ENCODE peak calls at places on chromosome 17, in six cellular contexts. D, I, P, T, J and A are unnamed samples.

GRCh38 chr17:13835151-13835550 is 233.4 kb upstream of the HS3ST3A1 start:
- DNase-seq in I (no peak), J (no peak), D (no peak), T (peak), P (no peak), A (no peak)

GRCh38 chr17:11598274-11599221 is at the start of gene DNAH9:
- DNase-seq in J (peak), T (peak), D (no peak), I (peak), P (no peak), A (peak)

GRCh38 chr17:31513731-31514427 is 122.4 kb downstream of the RAB11FIP4 start:
- DNase-seq in I (no peak), J (no peak), P (no peak), D (no peak), T (no peak), A (no peak)

GRCh38 chr17:68461589-68461988 is 4.3 kb upstream of the WIPI1 start:
- DNase-seq in P (no peak), J (peak), D (no peak), T (no peak), I (peak), A (peak)

GRCh38 chr17:16872836-16873653 is 98.9 kb downstream of the TNFRSF13B start:
- DNase-seq in I (peak), J (peak), P (peak), D (no peak), T (no peak), A (peak)

GRCh38 chr17:61486135-61487120 is 34.2 kb downstream of the TBX4 start:
- DNase-seq in D (peak), T (no peak), J (no peak), P (no peak), I (peak), A (peak)

GRCh38 chr17:74690409-74690825 is 22.3 kb downstream of the CD300LF start:
- DNase-seq in D (no peak), T (no peak), P (no peak), J (no peak), I (no peak), A (no peak)

GRCh38 chr17:49670002-49670401 is 7.9 kb downstream of the SPOP start:
- DNase-seq in J (no peak), T (no peak), I (no peak), P (no peak), D (no peak), A (no peak)

GRCh38 chr17:8019665-8020064 is 17.2 kb downstream of the GUCY2D start:
- DNase-seq in J (peak), P (no peak), D (no peak), T (no peak), I (no peak), A (no peak)

GRCh38 chr17:2691069-2691871 is 20.3 kb downstream of the CLUH start:
- DNase-seq in P (no peak), J (no peak), T (no peak), D (no peak), I (no peak), A (no peak)

GRCh38 chr17:35766903-35767510 is 6.3 kb downstream of the C17orf50 start:
- DNase-seq in P (peak), J (peak), D (peak), I (peak), T (no peak), A (peak)

GRCh38 chr17:64706224-64707076 is 44.3 kb upstream of the SMURF2 start:
- DNase-seq in D (no peak), I (peak), J (no peak), T (no peak), P (no peak), A (peak)

GRCh38 chr17:78780852-78781338 is 1.2 kb downstream of the CYTH1 start:
- DNase-seq in I (no peak), T (no peak), D (peak), P (no peak), J (peak), A (no peak)

GRCh38 chr17:63356275-63356905 is 89.7 kb downstream of the CYB561 start:
- DNase-seq in I (no peak), D (no peak), P (no peak), T (no peak), J (no peak), A (no peak)

GRCh38 chr17:74840989-74841666 is 18.6 kb downstream of the GRIN2C start:
- DNase-seq in D (no peak), P (no peak), J (no peak), I (peak), T (peak), A (no peak)

GRCh38 chr17:41404024-41404651 is 6.7 kb upstream of the KRT31 start:
- DNase-seq in D (no peak), J (peak), I (peak), T (no peak), P (no peak), A (no peak)

GRCh38 chr17:44901323-44901965 is 2.2 kb upstream of the EFTUD2 start:
- DNase-seq in J (no peak), D (no peak), I (peak), P (no peak), T (no peak), A (no peak)

GRCh38 chr17:50047488-50048126 is 8.3 kb upstream of the ITGA3 start:
- DNase-seq in I (no peak), D (no peak), J (peak), P (no peak), T (no peak), A (no peak)

GRCh38 chr17:1907216-1907631 is 77.4 kb downstream of the RPA1 start:
- DNase-seq in T (no peak), I (no peak), P (no peak), J (no peak), D (no peak), A (no peak)

GRCh38 chr17:17506181-17506741 is 10.1 kb upstream of the RASD1 start:
- DNase-seq in P (no peak), T (peak), D (peak), I (no peak), J (no peak), A (no peak)

GRCh38 chr17:16273499-16273898 is 56.5 kb downstream of the PIGL start:
- DNase-seq in P (no peak), I (no peak), D (no peak), T (no peak), J (no peak), A (no peak)

GRCh38 chr17:80858301-80859003 is 133.2 kb upstream of the CHMP6 start:
- DNase-seq in P (no peak), T (no peak), J (no peak), D (peak), I (no peak), A (no peak)

GRCh38 chr17:18025596-18026407 is 13.2 kb downstream of the ATPAF2 start:
- DNase-seq in I (peak), D (no peak), J (peak), T (no peak), P (peak), A (no peak)